ENCODE peak calls at places on chromosomes 13 and 19, in seven cellular contexts. F, M, A, O, V, Q and Z are unnamed samples.

GRCh38 chr13:35940734-35941133 is 190.4 kb downstream of the DCLK1 start:
- DNase-seq in F (no peak), M (no peak), A (no peak), O (no peak), V (no peak), Q (no peak), Z (no peak)

GRCh38 chr13:53254495-53254894 is 225.9 kb downstream of the OLFM4 start:
- DNase-seq in F (peak; percentile 34), M (no peak), A (no peak), O (no peak), V (no peak), Q (no peak), Z (peak; percentile 31)

GRCh38 chr19:2246801-2247361 is 2.2 kb upstream of the AMH start:
- DNase-seq in F (no peak), M (no peak), A (peak; percentile 35), O (no peak), V (no peak), Q (no peak), Z (no peak)

GRCh38 chr19:2302319-2303208 is 5.4 kb downstream of the LINGO3 start:
- DNase-seq in F (peak; percentile 71), M (peak; percentile 45), A (peak; percentile 65), O (no peak), V (no peak), Q (peak; percentile 63), Z (peak; percentile 52)

GRCh38 chr19:2226051-2226839 is 9.9 kb downstream of the PLEKHJ1 start:
- DNase-seq in F (no peak), M (no peak), A (no peak), O (no peak), V (no peak), Q (no peak), Z (no peak)

GRCh38 chr13:39811696-39812095 is 156.2 kb downstream of the COG6 start:
- DNase-seq in F (no peak), M (no peak), A (no peak), O (no peak), V (no peak), Q (no peak), Z (no peak)

GRCh38 chr19:40303765-40304164 is 18.6 kb upstream of the AKT2 start:
- DNase-seq in F (no peak), M (no peak), A (no peak), O (no peak), V (no peak), Q (no peak), Z (no peak)

GRCh38 chr13:32471187-32471922 is 43.4 kb upstream of the N4BP2L1 start:
- DNase-seq in F (no peak), M (no peak), A (peak; percentile 67), O (no peak), V (no peak), Q (no peak), Z (no peak)

GRCh38 chr13:45021250-45021649 is 31.9 kb downstream of the GPALPP1 start:
- DNase-seq in F (no peak), M (peak; percentile 29), A (peak; percentile 97), O (no peak), V (no peak), Q (no peak), Z (no peak)

GRCh38 chr19:50882188-50882587 is 8.9 kb downstream of the KLK2 start:
- DNase-seq in F (no peak), M (no peak), A (no peak), O (no peak), V (no peak), Q (no peak), Z (no peak)

GRCh38 chr19:8357007-8357521 is 6.9 kb upstream of the ANGPTL4 start:
- DNase-seq in F (no peak), M (peak; percentile 70), A (no peak), O (no peak), V (no peak), Q (no peak), Z (no peak)

GRCh38 chr19:50292216-50292827 is 36.9 kb downstream of the KCNC3 start:
- DNase-seq in F (peak; percentile 87), M (no peak), A (no peak), O (no peak), V (no peak), Q (no peak), Z (peak; percentile 23)

GRCh38 chr13:60431108-60431700 is 34.2 kb downstream of the TDRD3 start:
- DNase-seq in F (no peak), M (peak; percentile 67), A (peak; percentile 72), O (peak; percentile 0), V (no peak), Q (peak; percentile 41), Z (peak; percentile 73)

GRCh38 chr13:44843403-44843802 is 145.9 kb downstream of the NUFIP1 start:
- DNase-seq in F (no peak), M (peak; percentile 30), A (peak; percentile 34), O (no peak), V (no peak), Q (no peak), Z (no peak)

GRCh38 chr13:52651880-52652169 is 811 bp upstream of the SUGT1 start:
- DNase-seq in F (no peak), M (no peak), A (no peak), O (no peak), V (no peak), Q (no peak), Z (no peak)

GRCh38 chr13:99067160-99067985 is 89.5 kb upstream of the DOCK9 start:
- DNase-seq in F (no peak), M (peak; percentile 70), A (peak; percentile 85), O (peak; percentile 69), V (no peak), Q (no peak), Z (peak; percentile 92)

GRCh38 chr19:13165091-13165997 is 15.1 kb downstream of the IER2 start:
- DNase-seq in F (no peak), M (peak; percentile 89), A (no peak), O (no peak), V (no peak), Q (no peak), Z (peak; percentile 84)

GRCh38 chr13:74929436-74929835 is 552.5 kb downstream of the TBC1D4 start:
- DNase-seq in F (no peak), M (no peak), A (no peak), O (no peak), V (no peak), Q (no peak), Z (no peak)

GRCh38 chr13:38705351-38705750 is 18.5 kb downstream of the FREM2 start:
- DNase-seq in F (no peak), M (no peak), A (no peak), O (no peak), V (no peak), Q (no peak), Z (no peak)

GRCh38 chr13:23656637-23657036 is 86.4 kb downstream of the TNFRSF19 start:
- DNase-seq in F (no peak), M (no peak), A (peak; percentile 98), O (no peak), V (no peak), Q (no peak), Z (no peak)

GRCh38 chr19:35307990-35308389 is 16.0 kb downstream of the MAG start:
- DNase-seq in F (no peak), M (no peak), A (no peak), O (no peak), V (no peak), Q (no peak), Z (no peak)

DNA sequence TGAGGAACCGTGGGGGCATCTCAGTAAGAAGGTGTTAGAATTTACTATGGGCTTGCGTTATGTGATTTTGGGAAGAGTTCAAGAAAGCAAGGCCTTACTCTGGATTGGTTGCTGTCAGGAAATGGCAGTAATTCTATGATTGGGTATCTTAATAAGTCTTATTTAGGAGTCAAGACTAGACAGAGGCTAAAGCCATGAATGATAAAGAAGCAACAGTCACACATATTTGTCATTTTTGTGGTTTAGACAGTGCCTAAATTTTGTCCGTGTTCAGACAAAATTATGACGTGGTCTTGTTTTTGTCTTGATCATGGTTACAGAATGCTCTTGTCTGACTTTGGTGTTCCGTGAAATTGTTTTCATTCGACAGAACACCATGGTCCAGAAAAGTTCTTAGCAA is 886 bp upstream of the SLC46A3 start:
- DNase-seq in F (no peak), M (peak; percentile 83), A (peak; percentile 54), O (no peak), V (no peak), Q (no peak), Z (no peak)
- H3K27ac ChIP-seq in F (no peak overlapping the region), M (peak overlapping the region; percentile 73), A (no peak overlapping the region), O (no peak overlapping the region), V (no peak overlapping the region), Q (no peak overlapping the region), Z (no peak overlapping the region)

GRCh38 chr19:42074513-42075363 is 1.2 kb upstream of the ZNF574 start:
- DNase-seq in F (no peak), M (no peak), A (no peak), O (no peak), V (no peak), Q (no peak), Z (no peak)
- H3K23ac ChIP-seq in F (no peak overlapping the region), M (no peak overlapping the region), A (peak overlapping the region; percentile 99), O (no peak overlapping the region), V (no peak overlapping the region), Q (peak overlapping the region; percentile 66), Z (peak overlapping the region; percentile 99)

DNA sequence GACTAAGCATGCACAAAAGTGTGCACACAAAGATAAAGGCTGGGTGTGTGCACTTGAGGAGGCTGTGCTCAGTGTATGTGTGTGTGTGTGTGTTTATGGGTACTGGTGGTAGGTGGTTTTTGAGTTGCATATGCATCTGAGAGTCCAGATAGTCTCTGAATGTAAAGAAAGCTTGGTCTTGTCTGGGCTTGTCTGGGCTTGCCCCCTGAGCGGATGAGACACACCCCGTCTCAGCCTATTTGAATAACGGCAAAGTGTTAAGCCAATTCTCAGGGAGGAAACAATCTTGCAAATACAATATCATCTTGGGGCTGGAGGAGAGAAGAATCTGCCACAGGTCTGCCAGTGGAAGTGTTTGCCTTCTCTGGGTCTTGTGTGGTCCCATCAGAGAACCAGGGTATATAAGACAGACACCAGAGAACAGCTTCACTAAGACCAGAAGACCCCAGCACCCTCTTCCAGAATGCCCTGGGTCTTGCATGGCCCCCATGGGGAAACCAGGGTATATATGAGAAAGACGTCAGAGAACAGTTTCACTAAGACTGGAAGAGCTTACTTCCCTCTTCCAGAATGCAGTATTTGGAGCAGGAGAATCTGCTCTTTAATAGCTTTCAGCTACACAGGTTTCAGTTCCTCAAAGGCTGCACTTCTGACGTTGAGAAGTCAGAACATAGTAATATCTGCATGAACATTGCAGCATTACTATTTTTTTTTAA is 13.4 kb downstream of the CD70 start:
- DNase-seq in F (peak; percentile 48), M (no peak), A (no peak), O (no peak), V (no peak), Q (no peak), Z (no peak)
- H3K27ac ChIP-seq in F (no peak overlapping the region), M (peak overlapping the region; percentile 20), A (no peak overlapping the region), O (no peak overlapping the region), V (peak overlapping the region; percentile 29), Q (no peak overlapping the region), Z (no peak overlapping the region)

GRCh38 chr13:43185206-43185605 is 161.8 kb downstream of the DNAJC15 start:
- DNase-seq in F (no peak), M (no peak), A (no peak), O (no peak), V (no peak), Q (no peak), Z (peak; percentile 56)

GRCh38 chr13:43180036-43180660 is 156.8 kb downstream of the DNAJC15 start:
- DNase-seq in F (no peak), M (no peak), A (no peak), O (no peak), V (no peak), Q (no peak), Z (no peak)

DNA sequence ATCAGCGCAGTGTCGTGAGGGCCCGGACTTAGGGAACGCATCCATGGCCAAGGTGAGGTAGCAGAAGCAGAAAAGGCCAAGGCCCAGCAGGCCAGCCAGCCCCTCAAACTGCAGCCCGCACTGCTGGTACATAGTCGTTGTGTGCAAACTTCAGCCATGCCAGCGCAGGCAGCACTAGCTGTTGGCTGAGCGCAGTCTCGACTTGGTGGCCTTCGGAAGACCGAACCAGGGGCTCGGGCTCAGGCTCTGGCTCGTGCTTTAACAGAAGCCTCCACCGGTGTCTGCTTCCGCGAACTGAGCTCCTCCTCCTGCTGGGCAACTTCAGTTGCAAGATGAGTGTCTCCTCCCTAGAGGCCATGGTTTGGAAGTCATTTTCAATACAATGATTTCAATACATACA is 157.5 kb downstream of the DNAJC15 start:
- DNase-seq in F (peak; percentile 40), M (no peak), A (no peak), O (no peak), V (no peak), Q (no peak), Z (no peak)
- H3K23ac ChIP-seq in F (no peak overlapping the region), M (no peak overlapping the region), A (no peak overlapping the region), O (no peak overlapping the region), V (no peak overlapping the region), Q (no peak overlapping the region), Z (no peak overlapping the region)